ENCODE peak calls at places on chromosomes 1 and 21, in ten cellular contexts. V is AG04450, U is AG04449, S is esophagus squamous epithelium, I is IMR-90, M is heart right ventricle, C is ovary, O is left lung, P is AG09319, K is left ventricle myocardium inferior. Z is an unnamed sample.

GRCh38 chr1:64616039-64616438 is 128.8 kb upstream of the RAVER2 start:
- DNase-seq in V (no peak), U (no peak), S (no peak), I (no peak), M (no peak), C (no peak), O (no peak), P (no peak), K (no peak), Z (no peak)

GRCh38 chr1:177230228-177231016 is 59.7 kb downstream of the BRINP2 start:
- DNase-seq in V (no peak), U (no peak), S (no peak), I (no peak), M (no peak), C (no peak), O (no peak), P (no peak), K (no peak), Z (no peak)

GRCh38 chr1:111904478-111905218 is 84.8 kb downstream of the KCND3 start:
- DNase-seq in V (no peak), U (no peak), S (no peak), I (peak), M (peak), C (no peak), O (no peak), P (no peak), K (peak), Z (no peak)

GRCh38 chr1:94955767-94956632 is 29.1 kb upstream of the CNN3 start:
- DNase-seq in V (no peak), U (no peak), S (no peak), I (peak), M (peak), C (no peak), O (no peak), P (no peak), K (peak), Z (no peak)

GRCh38 chr1:62528015-62528414 is 69.3 kb upstream of the ANGPTL3 start:
- DNase-seq in V (no peak), U (no peak), S (no peak), I (no peak), M (peak), C (no peak), O (no peak), P (no peak), K (peak), Z (no peak)

GRCh38 chr1:37919277-37919676 is 27.6 kb downstream of the INPP5B start:
- DNase-seq in V (no peak), U (no peak), S (no peak), I (peak), M (no peak), C (no peak), O (no peak), P (no peak), K (no peak), Z (peak)

GRCh38 chr1:67336783-67337182 is 29.1 kb downstream of the IL12RB2 start:
- DNase-seq in V (no peak), U (no peak), S (no peak), I (no peak), M (no peak), C (no peak), O (no peak), P (no peak), K (no peak), Z (no peak)

GRCh38 chr1:45492691-45493090 is 1.7 kb upstream of the TESK2 start:
- DNase-seq in V (no peak), U (no peak), S (no peak), I (no peak), M (no peak), C (no peak), O (no peak), P (no peak), K (no peak), Z (no peak)

GRCh38 chr1:40039757-40040510 is 595 bp upstream of the CAP1 start:
- DNase-seq in V (peak), U (no peak), S (peak), I (peak), M (peak), C (peak), O (peak), P (peak), K (peak), Z (peak)

GRCh38 chr21:45498646-45499000 is 43.6 kb downstream of the SLC19A1 start:
- DNase-seq in V (no peak), U (no peak), S (no peak), I (no peak), M (no peak), C (peak), O (no peak), P (no peak), K (no peak), Z (no peak)

GRCh38 chr1:185439727-185440415 is 122.8 kb upstream of the IVNS1ABP start:
- DNase-seq in V (peak), U (no peak), S (no peak), I (peak), M (no peak), C (no peak), O (no peak), P (no peak), K (no peak), Z (peak)

GRCh38 chr1:65108025-65108692 is 39.8 kb upstream of the AK4 start:
- DNase-seq in V (no peak), U (no peak), S (no peak), I (no peak), M (no peak), C (no peak), O (no peak), P (no peak), K (no peak), Z (no peak)

GRCh38 chr1:207034998-207035397 is 2.4 kb upstream of the C1orf116 start:
- DNase-seq in V (no peak), U (no peak), S (no peak), I (peak), M (no peak), C (no peak), O (no peak), P (no peak), K (no peak), Z (peak)

GRCh38 chr21:26115346-26115745 is 55.2 kb downstream of the APP start:
- DNase-seq in V (no peak), U (no peak), S (no peak), I (no peak), M (no peak), C (no peak), O (no peak), P (peak), K (no peak), Z (no peak)

GRCh38 chr1:211577826-211578639 is 928 bp downstream of the SLC30A1 start:
- DNase-seq in V (no peak), U (no peak), S (peak), I (peak), M (peak), C (peak), O (peak), P (no peak), K (peak), Z (peak)

GRCh38 chr21:44199448-44199847 is 41.3 kb downstream of the ICOSLG start:
- DNase-seq in V (no peak), U (no peak), S (no peak), I (no peak), M (no peak), C (no peak), O (peak), P (no peak), K (no peak), Z (no peak)

GRCh38 chr1:32239335-32239734 is 7.7 kb upstream of the FAM167B start:
- DNase-seq in V (no peak), U (no peak), S (no peak), I (no peak), M (no peak), C (no peak), O (no peak), P (no peak), K (no peak), Z (no peak)

GRCh38 chr21:41247561-41247968 is 69.0 kb upstream of the FAM3B start:
- DNase-seq in V (peak), U (no peak), S (no peak), I (peak), M (peak), C (no peak), O (no peak), P (no peak), K (no peak), Z (no peak)

GRCh38 chr21:37684115-37684493 is 232.2 kb downstream of the KCNJ6 start:
- DNase-seq in V (no peak), U (no peak), S (no peak), I (no peak), M (no peak), C (no peak), O (no peak), P (no peak), K (no peak), Z (no peak)
- TF ChIP-seq CTCF in V (no peak), U (no peak), S (no peak), I (no peak), M (no peak), C (no peak), O (no peak), P (no peak), K (no peak), Z (no peak)

GRCh38 chr1:16073490-16074104 is at the start of gene FAM131C:
- DNase-seq in V (no peak), U (no peak), S (no peak), I (no peak), M (no peak), C (no peak), O (no peak), P (no peak), K (no peak), Z (no peak)
- TF ChIP-seq CTCF in V (peak), U (peak), S (peak), I (peak), M (peak), C (peak), O (no peak), P (peak), K (peak), Z (no peak)

GRCh38 chr1:188941986-188942385 is 1535.7 kb downstream of the BRINP3 start:
- DNase-seq in V (no peak), U (no peak), S (no peak), I (no peak), M (no peak), C (no peak), O (no peak), P (no peak), K (no peak), Z (no peak)

DNA sequence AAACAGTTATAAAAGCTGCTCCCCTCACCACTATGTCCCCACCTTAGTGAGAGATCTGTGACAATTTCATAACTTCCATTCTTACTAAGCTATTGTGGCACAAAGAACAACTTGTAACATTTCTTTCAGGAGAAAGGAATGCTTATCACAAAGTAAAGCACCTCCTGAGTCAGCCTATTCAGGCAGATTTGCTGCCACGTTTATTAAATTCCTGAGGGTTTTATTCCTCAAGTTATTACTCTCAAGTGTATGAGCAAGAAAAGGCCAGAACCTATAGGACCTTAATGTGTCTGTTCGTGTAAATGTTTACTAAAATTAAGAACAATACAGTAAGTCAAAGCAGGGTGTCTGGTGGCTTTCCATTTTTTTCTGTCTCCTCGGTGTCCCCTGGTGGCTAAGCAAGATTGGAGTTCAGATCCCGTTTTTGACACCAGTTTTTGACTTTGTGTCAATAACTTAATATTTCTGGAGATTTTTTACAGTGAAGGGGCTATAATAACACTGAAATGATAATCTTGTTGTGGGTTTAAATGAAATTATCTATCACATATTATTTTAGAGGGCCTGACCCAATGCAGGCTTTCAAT is 1539.6 kb downstream of the BRINP3 start:
- DNase-seq in V (no peak), U (no peak), S (no peak), I (peak), M (no peak), C (no peak), O (no peak), P (no peak), K (no peak), Z (no peak)
- TF ChIP-seq CTCF in V (peak), U (no peak), S (no peak), I (peak), M (no peak), C (no peak), O (no peak), P (no peak), K (no peak), Z (no peak)

DNA sequence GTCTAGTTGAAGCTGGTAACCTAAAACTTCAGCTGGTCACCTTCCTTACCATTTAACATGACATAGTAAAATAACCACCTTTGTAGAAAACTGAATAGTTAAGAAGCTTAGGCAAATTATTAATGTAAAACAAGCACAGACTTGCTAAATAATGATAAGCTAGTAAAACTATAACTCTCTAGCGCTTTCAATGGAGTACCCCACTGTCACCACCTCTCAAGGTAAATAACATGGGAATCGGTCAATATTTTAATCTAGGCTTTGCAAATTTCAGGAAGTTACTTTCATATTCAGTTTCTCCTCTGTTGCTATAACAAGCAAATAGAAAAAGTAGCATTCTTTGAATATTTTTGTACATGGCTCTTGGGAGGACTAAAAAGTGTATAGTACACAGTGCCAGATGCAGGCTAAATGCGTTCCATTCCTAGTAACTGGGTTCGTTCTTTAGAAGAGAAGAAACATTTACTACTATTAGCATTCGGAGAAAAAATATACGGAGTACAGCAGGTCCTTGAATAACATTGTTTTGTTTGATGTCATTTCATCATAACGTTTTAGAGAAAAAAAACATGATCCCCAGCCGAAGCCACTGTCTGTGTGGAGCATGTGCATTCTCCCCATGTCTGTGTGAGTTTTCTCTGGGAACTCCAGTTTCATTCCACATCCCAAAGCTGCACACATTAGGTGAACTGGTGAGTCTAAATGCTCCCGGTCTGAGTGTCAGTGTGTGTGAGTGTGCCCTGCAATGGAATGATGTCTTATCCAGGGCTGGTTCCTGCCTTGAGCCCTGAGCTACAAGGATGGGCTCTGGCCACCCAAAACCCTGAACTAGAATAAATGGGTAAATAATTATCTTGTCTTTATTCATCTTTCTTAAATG is 52.5 kb downstream of the EPRS1 start:
- DNase-seq in V (no peak), U (no peak), S (no peak), I (peak), M (no peak), C (no peak), O (no peak), P (no peak), K (no peak), Z (no peak)
- TF ChIP-seq CTCF in V (no peak), U (no peak), S (no peak), I (no peak), M (no peak), C (no peak), O (no peak), P (no peak), K (no peak), Z (no peak)

DNA sequence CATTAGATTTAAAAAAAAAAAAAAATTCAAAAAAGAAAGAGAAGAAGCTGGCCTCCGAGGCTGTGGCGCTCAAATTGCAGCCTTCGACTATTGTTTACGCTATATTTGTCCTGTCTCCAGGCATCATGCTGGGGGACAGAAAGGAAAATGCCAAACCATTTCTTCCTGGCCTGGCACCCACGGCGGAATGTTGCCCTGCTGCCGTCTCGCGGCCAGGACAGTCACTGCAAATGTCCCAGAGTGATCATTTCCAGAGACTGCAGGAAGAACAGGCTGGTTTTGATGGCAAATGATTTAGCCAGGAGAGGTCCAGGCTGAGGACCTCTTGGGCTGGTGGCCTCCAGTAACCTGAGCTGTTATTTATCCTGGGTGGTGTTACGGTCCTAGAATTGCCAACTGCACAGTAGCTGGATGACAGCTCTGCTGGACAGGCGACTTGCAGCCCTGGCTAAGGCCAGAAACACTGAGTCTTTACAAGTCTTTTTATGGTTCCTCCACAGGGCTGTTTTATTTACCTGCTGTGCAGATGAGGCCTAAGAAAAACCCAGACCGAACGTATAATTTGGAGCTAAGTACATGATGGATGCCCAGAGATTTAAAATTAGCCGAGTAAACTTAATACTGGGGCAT is 30.2 kb upstream of the LRRC38 start:
- DNase-seq in V (no peak), U (no peak), S (no peak), I (no peak), M (peak), C (peak), O (no peak), P (no peak), K (peak), Z (no peak)
- TF ChIP-seq CTCF in V (no peak), U (no peak), S (no peak), I (no peak), M (peak), C (no peak), O (peak), P (peak), K (peak), Z (peak)

GRCh38 chr1:154641534-154641933 is 33.5 kb upstream of the ADAR start:
- DNase-seq in V (no peak), U (no peak), S (no peak), I (no peak), M (no peak), C (no peak), O (no peak), P (no peak), K (no peak), Z (no peak)

GRCh38 chr1:154635162-154635561 is 27.2 kb upstream of the ADAR start:
- DNase-seq in V (no peak), U (no peak), S (no peak), I (no peak), M (no peak), C (no peak), O (no peak), P (no peak), K (no peak), Z (no peak)

DNA sequence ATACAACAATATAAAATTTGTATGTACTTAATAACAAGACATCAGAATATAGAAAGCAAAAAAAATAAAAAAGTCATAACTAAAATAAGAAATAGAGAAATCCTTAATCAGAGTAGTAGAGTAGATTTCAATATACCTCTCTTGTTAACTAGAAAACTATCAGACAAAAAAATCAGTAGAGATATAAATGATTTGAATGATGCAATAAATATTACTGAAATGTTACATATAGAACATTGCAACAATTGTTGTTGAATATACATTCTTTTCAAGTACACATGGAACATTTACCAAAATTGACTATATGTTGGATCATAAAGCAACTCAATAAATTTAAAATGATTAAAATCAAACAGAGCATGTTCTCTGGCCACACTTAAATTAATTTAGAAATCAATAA is 31.9 kb upstream of the ADAR start:
- DNase-seq in V (no peak), U (no peak), S (no peak), I (no peak), M (no peak), C (no peak), O (no peak), P (no peak), K (no peak), Z (no peak)
- TF ChIP-seq CTCF in V (no peak), U (no peak), S (no peak), I (no peak), M (no peak), C (no peak), O (no peak), P (no peak), K (no peak), Z (no peak)

GRCh38 chr1:231093158-231093922 is 53.3 kb upstream of the FAM89A start:
- DNase-seq in V (no peak), U (no peak), S (no peak), I (no peak), M (no peak), C (no peak), O (no peak), P (no peak), K (no peak), Z (no peak)
- TF ChIP-seq CTCF in V (no peak), U (peak), S (no peak), I (no peak), M (no peak), C (no peak), O (no peak), P (no peak), K (peak), Z (peak)

Z was measured in HFFc6.